ENCODE peak calls at places on chromosomes 5 and 9, in eight cellular contexts. One of them, this sample, is unnamed.

GRCh38 chr9:129458155-129458661 is 162.7 kb downstream of the C9orf50 start:
- DNase-seq in ACHN: no peak
- DNase-seq in right atrium auricular region: no peak
- DNase-seq in nephron progenitor cell: no peak
- DNase-seq in HS-27A: no peak
- DNase-seq in stimulated activated naive CD8-positive, alpha-beta T cell treated with anti-CD3 and anti-CD28 coated beads, Interleukin-15, Interleukin-2, amounts not matched to agents 100 U/mL and 50 U/mL, for 24 hours: peak
- DNase-seq in mesenchymal stem cell: peak
- DNase-seq in progenitor cell of endocrine pancreas: no peak
- DNase-seq in this sample: peak

GRCh38 chr5:169354263-169354662 is 53.3 kb upstream of the SLIT3 start:
- DNase-seq in ACHN: no peak
- DNase-seq in right atrium auricular region: no peak
- DNase-seq in nephron progenitor cell: no peak
- DNase-seq in HS-27A: no peak
- DNase-seq in stimulated activated naive CD8-positive, alpha-beta T cell treated with anti-CD3 and anti-CD28 coated beads, Interleukin-15, Interleukin-2, amounts not matched to agents 100 U/mL and 50 U/mL, for 24 hours: no peak
- DNase-seq in mesenchymal stem cell: peak
- DNase-seq in progenitor cell of endocrine pancreas: no peak
- DNase-seq in this sample: no peak

GRCh38 chr9:83956288-83957028 is 23.6 kb downstream of the HNRNPK start:
- DNase-seq in ACHN: peak
- DNase-seq in right atrium auricular region: peak
- DNase-seq in nephron progenitor cell: peak
- DNase-seq in HS-27A: no peak
- DNase-seq in stimulated activated naive CD8-positive, alpha-beta T cell treated with anti-CD3 and anti-CD28 coated beads, Interleukin-15, Interleukin-2, amounts not matched to agents 100 U/mL and 50 U/mL, for 24 hours: peak
- DNase-seq in mesenchymal stem cell: peak
- DNase-seq in progenitor cell of endocrine pancreas: peak
- DNase-seq in this sample: peak

GRCh38 chr5:159533197-159533596 is 202.9 kb upstream of the IL12B start:
- DNase-seq in ACHN: no peak
- DNase-seq in right atrium auricular region: no peak
- DNase-seq in nephron progenitor cell: no peak
- DNase-seq in HS-27A: no peak
- DNase-seq in stimulated activated naive CD8-positive, alpha-beta T cell treated with anti-CD3 and anti-CD28 coated beads, Interleukin-15, Interleukin-2, amounts not matched to agents 100 U/mL and 50 U/mL, for 24 hours: no peak
- DNase-seq in mesenchymal stem cell: peak
- DNase-seq in progenitor cell of endocrine pancreas: no peak
- DNase-seq in this sample: no peak

GRCh38 chr5:15993934-15994333 is 185.7 kb downstream of the MARCHF11 start:
- DNase-seq in ACHN: peak
- DNase-seq in right atrium auricular region: no peak
- DNase-seq in nephron progenitor cell: no peak
- DNase-seq in HS-27A: no peak
- DNase-seq in stimulated activated naive CD8-positive, alpha-beta T cell treated with anti-CD3 and anti-CD28 coated beads, Interleukin-15, Interleukin-2, amounts not matched to agents 100 U/mL and 50 U/mL, for 24 hours: no peak
- DNase-seq in mesenchymal stem cell: peak
- DNase-seq in progenitor cell of endocrine pancreas: no peak
- DNase-seq in this sample: no peak

GRCh38 chr5:31283326-31283725 is 89.8 kb downstream of the CDH6 start:
- DNase-seq in ACHN: no peak
- DNase-seq in right atrium auricular region: no peak
- DNase-seq in nephron progenitor cell: no peak
- DNase-seq in HS-27A: no peak
- DNase-seq in stimulated activated naive CD8-positive, alpha-beta T cell treated with anti-CD3 and anti-CD28 coated beads, Interleukin-15, Interleukin-2, amounts not matched to agents 100 U/mL and 50 U/mL, for 24 hours: no peak
- DNase-seq in mesenchymal stem cell: no peak
- DNase-seq in progenitor cell of endocrine pancreas: no peak
- DNase-seq in this sample: no peak

GRCh38 chr5:34545164-34545563 is 111.0 kb upstream of the RAI14 start:
- DNase-seq in ACHN: no peak
- DNase-seq in right atrium auricular region: no peak
- DNase-seq in nephron progenitor cell: no peak
- DNase-seq in HS-27A: no peak
- DNase-seq in stimulated activated naive CD8-positive, alpha-beta T cell treated with anti-CD3 and anti-CD28 coated beads, Interleukin-15, Interleukin-2, amounts not matched to agents 100 U/mL and 50 U/mL, for 24 hours: no peak
- DNase-seq in mesenchymal stem cell: no peak
- DNase-seq in progenitor cell of endocrine pancreas: no peak
- DNase-seq in this sample: no peak

GRCh38 chr5:102981957-102982635 is 137.8 kb downstream of the GIN1 start:
- DNase-seq in ACHN: no peak
- DNase-seq in right atrium auricular region: no peak
- DNase-seq in nephron progenitor cell: no peak
- DNase-seq in HS-27A: no peak
- DNase-seq in stimulated activated naive CD8-positive, alpha-beta T cell treated with anti-CD3 and anti-CD28 coated beads, Interleukin-15, Interleukin-2, amounts not matched to agents 100 U/mL and 50 U/mL, for 24 hours: no peak
- DNase-seq in mesenchymal stem cell: no peak
- DNase-seq in progenitor cell of endocrine pancreas: no peak
- DNase-seq in this sample: no peak

GRCh38 chr9:2340046-2340760 is 281.4 kb upstream of the VLDLR start:
- DNase-seq in ACHN: no peak
- DNase-seq in right atrium auricular region: no peak
- DNase-seq in nephron progenitor cell: no peak
- DNase-seq in HS-27A: no peak
- DNase-seq in stimulated activated naive CD8-positive, alpha-beta T cell treated with anti-CD3 and anti-CD28 coated beads, Interleukin-15, Interleukin-2, amounts not matched to agents 100 U/mL and 50 U/mL, for 24 hours: no peak
- DNase-seq in mesenchymal stem cell: no peak
- DNase-seq in progenitor cell of endocrine pancreas: no peak
- DNase-seq in this sample: no peak

GRCh38 chr5:6417657-6418056 is 31.0 kb upstream of the UBE2QL1 start:
- DNase-seq in ACHN: no peak
- DNase-seq in right atrium auricular region: no peak
- DNase-seq in nephron progenitor cell: no peak
- DNase-seq in HS-27A: no peak
- DNase-seq in stimulated activated naive CD8-positive, alpha-beta T cell treated with anti-CD3 and anti-CD28 coated beads, Interleukin-15, Interleukin-2, amounts not matched to agents 100 U/mL and 50 U/mL, for 24 hours: no peak
- DNase-seq in mesenchymal stem cell: no peak
- DNase-seq in progenitor cell of endocrine pancreas: no peak
- DNase-seq in this sample: no peak

GRCh38 chr9:133967024-133967741 is 24.9 kb downstream of the VAV2 start:
- DNase-seq in ACHN: no peak
- DNase-seq in right atrium auricular region: no peak
- DNase-seq in nephron progenitor cell: no peak
- DNase-seq in HS-27A: no peak
- DNase-seq in stimulated activated naive CD8-positive, alpha-beta T cell treated with anti-CD3 and anti-CD28 coated beads, Interleukin-15, Interleukin-2, amounts not matched to agents 100 U/mL and 50 U/mL, for 24 hours: no peak
- DNase-seq in mesenchymal stem cell: peak
- DNase-seq in progenitor cell of endocrine pancreas: no peak
- DNase-seq in this sample: no peak

GRCh38 chr9:33524431-33524947 is 438 bp downstream of the ANKRD18B start:
- DNase-seq in ACHN: no peak
- DNase-seq in right atrium auricular region: no peak
- DNase-seq in nephron progenitor cell: peak
- DNase-seq in HS-27A: no peak
- DNase-seq in stimulated activated naive CD8-positive, alpha-beta T cell treated with anti-CD3 and anti-CD28 coated beads, Interleukin-15, Interleukin-2, amounts not matched to agents 100 U/mL and 50 U/mL, for 24 hours: peak
- DNase-seq in mesenchymal stem cell: peak
- DNase-seq in progenitor cell of endocrine pancreas: no peak
- DNase-seq in this sample: peak

GRCh38 chr5:11619339-11620028 is 284.8 kb downstream of the CTNND2 start:
- DNase-seq in ACHN: peak
- DNase-seq in right atrium auricular region: no peak
- DNase-seq in nephron progenitor cell: no peak
- DNase-seq in HS-27A: no peak
- DNase-seq in stimulated activated naive CD8-positive, alpha-beta T cell treated with anti-CD3 and anti-CD28 coated beads, Interleukin-15, Interleukin-2, amounts not matched to agents 100 U/mL and 50 U/mL, for 24 hours: no peak
- DNase-seq in mesenchymal stem cell: no peak
- DNase-seq in progenitor cell of endocrine pancreas: no peak
- DNase-seq in this sample: no peak

GRCh38 chr9:90546200-90546599 is 96.4 kb downstream of the DIRAS2 start:
- DNase-seq in ACHN: peak
- DNase-seq in right atrium auricular region: no peak
- DNase-seq in nephron progenitor cell: no peak
- DNase-seq in HS-27A: no peak
- DNase-seq in stimulated activated naive CD8-positive, alpha-beta T cell treated with anti-CD3 and anti-CD28 coated beads, Interleukin-15, Interleukin-2, amounts not matched to agents 100 U/mL and 50 U/mL, for 24 hours: no peak
- DNase-seq in mesenchymal stem cell: peak
- DNase-seq in progenitor cell of endocrine pancreas: no peak
- DNase-seq in this sample: no peak

GRCh38 chr9:128087262-128087661 is 19.2 kb downstream of the SLC25A25 start:
- DNase-seq in ACHN: no peak
- DNase-seq in right atrium auricular region: no peak
- DNase-seq in nephron progenitor cell: no peak
- DNase-seq in HS-27A: no peak
- DNase-seq in stimulated activated naive CD8-positive, alpha-beta T cell treated with anti-CD3 and anti-CD28 coated beads, Interleukin-15, Interleukin-2, amounts not matched to agents 100 U/mL and 50 U/mL, for 24 hours: no peak
- DNase-seq in mesenchymal stem cell: no peak
- DNase-seq in progenitor cell of endocrine pancreas: no peak
- DNase-seq in this sample: no peak

GRCh38 chr9:72540348-72540873 is 19.0 kb downstream of the TMC1 start:
- DNase-seq in ACHN: no peak
- DNase-seq in right atrium auricular region: no peak
- DNase-seq in nephron progenitor cell: no peak
- DNase-seq in HS-27A: no peak
- DNase-seq in stimulated activated naive CD8-positive, alpha-beta T cell treated with anti-CD3 and anti-CD28 coated beads, Interleukin-15, Interleukin-2, amounts not matched to agents 100 U/mL and 50 U/mL, for 24 hours: no peak
- DNase-seq in mesenchymal stem cell: peak
- DNase-seq in progenitor cell of endocrine pancreas: no peak
- DNase-seq in this sample: no peak

GRCh38 chr9:112520069-112520468 is 33.4 kb downstream of the KIAA1958 start:
- DNase-seq in ACHN: no peak
- DNase-seq in right atrium auricular region: no peak
- DNase-seq in nephron progenitor cell: no peak
- DNase-seq in HS-27A: no peak
- DNase-seq in stimulated activated naive CD8-positive, alpha-beta T cell treated with anti-CD3 and anti-CD28 coated beads, Interleukin-15, Interleukin-2, amounts not matched to agents 100 U/mL and 50 U/mL, for 24 hours: no peak
- DNase-seq in mesenchymal stem cell: no peak
- DNase-seq in progenitor cell of endocrine pancreas: no peak
- DNase-seq in this sample: no peak

GRCh38 chr9:89278997-89279739 is 31.8 kb upstream of the CKS2 start:
- DNase-seq in ACHN: peak
- DNase-seq in right atrium auricular region: no peak
- DNase-seq in nephron progenitor cell: peak
- DNase-seq in HS-27A: peak
- DNase-seq in stimulated activated naive CD8-positive, alpha-beta T cell treated with anti-CD3 and anti-CD28 coated beads, Interleukin-15, Interleukin-2, amounts not matched to agents 100 U/mL and 50 U/mL, for 24 hours: peak
- DNase-seq in mesenchymal stem cell: peak
- DNase-seq in progenitor cell of endocrine pancreas: no peak
- DNase-seq in this sample: no peak

GRCh38 chr9:105466898-105467455 is 19.1 kb downstream of the FSD1L start:
- DNase-seq in ACHN: no peak
- DNase-seq in right atrium auricular region: no peak
- DNase-seq in nephron progenitor cell: no peak
- DNase-seq in HS-27A: no peak
- DNase-seq in stimulated activated naive CD8-positive, alpha-beta T cell treated with anti-CD3 and anti-CD28 coated beads, Interleukin-15, Interleukin-2, amounts not matched to agents 100 U/mL and 50 U/mL, for 24 hours: no peak
- DNase-seq in mesenchymal stem cell: peak
- DNase-seq in progenitor cell of endocrine pancreas: no peak
- DNase-seq in this sample: no peak

GRCh38 chr9:96686638-96687335 is 31.7 kb upstream of the PRXL2C start:
- DNase-seq in ACHN: no peak
- DNase-seq in right atrium auricular region: peak
- DNase-seq in nephron progenitor cell: peak
- DNase-seq in HS-27A: no peak
- DNase-seq in stimulated activated naive CD8-positive, alpha-beta T cell treated with anti-CD3 and anti-CD28 coated beads, Interleukin-15, Interleukin-2, amounts not matched to agents 100 U/mL and 50 U/mL, for 24 hours: peak
- DNase-seq in mesenchymal stem cell: peak
- DNase-seq in progenitor cell of endocrine pancreas: peak
- DNase-seq in this sample: peak

GRCh38 chr9:20564650-20565049 is 57.6 kb downstream of the MLLT3 start:
- DNase-seq in ACHN: no peak
- DNase-seq in right atrium auricular region: no peak
- DNase-seq in nephron progenitor cell: no peak
- DNase-seq in HS-27A: no peak
- DNase-seq in stimulated activated naive CD8-positive, alpha-beta T cell treated with anti-CD3 and anti-CD28 coated beads, Interleukin-15, Interleukin-2, amounts not matched to agents 100 U/mL and 50 U/mL, for 24 hours: no peak
- DNase-seq in mesenchymal stem cell: no peak
- DNase-seq in progenitor cell of endocrine pancreas: no peak
- DNase-seq in this sample: no peak

GRCh38 chr9:126491256-126491879 is 122.4 kb upstream of the LMX1B start:
- DNase-seq in ACHN: peak
- DNase-seq in right atrium auricular region: no peak
- DNase-seq in nephron progenitor cell: peak
- DNase-seq in HS-27A: no peak
- DNase-seq in stimulated activated naive CD8-positive, alpha-beta T cell treated with anti-CD3 and anti-CD28 coated beads, Interleukin-15, Interleukin-2, amounts not matched to agents 100 U/mL and 50 U/mL, for 24 hours: peak
- DNase-seq in mesenchymal stem cell: peak
- DNase-seq in progenitor cell of endocrine pancreas: no peak
- DNase-seq in this sample: peak

GRCh38 chr9:74281674-74282073 is 215.5 kb upstream of the RORB start:
- DNase-seq in ACHN: peak
- DNase-seq in right atrium auricular region: no peak
- DNase-seq in nephron progenitor cell: no peak
- DNase-seq in HS-27A: no peak
- DNase-seq in stimulated activated naive CD8-positive, alpha-beta T cell treated with anti-CD3 and anti-CD28 coated beads, Interleukin-15, Interleukin-2, amounts not matched to agents 100 U/mL and 50 U/mL, for 24 hours: no peak
- DNase-seq in mesenchymal stem cell: no peak
- DNase-seq in progenitor cell of endocrine pancreas: no peak
- DNase-seq in this sample: no peak

GRCh38 chr5:92998456-92998855 is 582.6 kb downstream of the NR2F1-AS1 start:
- DNase-seq in ACHN: no peak
- DNase-seq in right atrium auricular region: no peak
- DNase-seq in nephron progenitor cell: no peak
- DNase-seq in HS-27A: no peak
- DNase-seq in stimulated activated naive CD8-positive, alpha-beta T cell treated with anti-CD3 and anti-CD28 coated beads, Interleukin-15, Interleukin-2, amounts not matched to agents 100 U/mL and 50 U/mL, for 24 hours: no peak
- DNase-seq in mesenchymal stem cell: no peak
- DNase-seq in progenitor cell of endocrine pancreas: no peak
- DNase-seq in this sample: no peak

GRCh38 chr9:134319306-134320194 is 6.7 kb upstream of the RXRA start:
- DNase-seq in ACHN: no peak
- DNase-seq in right atrium auricular region: no peak
- DNase-seq in nephron progenitor cell: peak
- DNase-seq in HS-27A: no peak
- DNase-seq in stimulated activated naive CD8-positive, alpha-beta T cell treated with anti-CD3 and anti-CD28 coated beads, Interleukin-15, Interleukin-2, amounts not matched to agents 100 U/mL and 50 U/mL, for 24 hours: no peak
- DNase-seq in mesenchymal stem cell: no peak
- DNase-seq in progenitor cell of endocrine pancreas: no peak
- DNase-seq in this sample: no peak

GRCh38 chr5:128775537-128775936 is 189.8 kb upstream of the SLC27A6 start:
- DNase-seq in ACHN: no peak
- DNase-seq in right atrium auricular region: no peak
- DNase-seq in nephron progenitor cell: no peak
- DNase-seq in HS-27A: no peak
- DNase-seq in stimulated activated naive CD8-positive, alpha-beta T cell treated with anti-CD3 and anti-CD28 coated beads, Interleukin-15, Interleukin-2, amounts not matched to agents 100 U/mL and 50 U/mL, for 24 hours: no peak
- DNase-seq in mesenchymal stem cell: no peak
- DNase-seq in progenitor cell of endocrine pancreas: no peak
- DNase-seq in this sample: no peak

GRCh38 chr5:113435571-113435970 is 782 bp upstream of the TSSK1B start:
- DNase-seq in ACHN: no peak
- DNase-seq in right atrium auricular region: no peak
- DNase-seq in nephron progenitor cell: no peak
- DNase-seq in HS-27A: no peak
- DNase-seq in stimulated activated naive CD8-positive, alpha-beta T cell treated with anti-CD3 and anti-CD28 coated beads, Interleukin-15, Interleukin-2, amounts not matched to agents 100 U/mL and 50 U/mL, for 24 hours: no peak
- DNase-seq in mesenchymal stem cell: no peak
- DNase-seq in progenitor cell of endocrine pancreas: no peak
- DNase-seq in this sample: no peak

GRCh38 chr9:4508907-4509589 is 18.8 kb downstream of the SLC1A1 start:
- DNase-seq in ACHN: peak
- DNase-seq in right atrium auricular region: no peak
- DNase-seq in nephron progenitor cell: no peak
- DNase-seq in HS-27A: no peak
- DNase-seq in stimulated activated naive CD8-positive, alpha-beta T cell treated with anti-CD3 and anti-CD28 coated beads, Interleukin-15, Interleukin-2, amounts not matched to agents 100 U/mL and 50 U/mL, for 24 hours: no peak
- DNase-seq in mesenchymal stem cell: peak
- DNase-seq in progenitor cell of endocrine pancreas: no peak
- DNase-seq in this sample: no peak

GRCh38 chr5:88660326-88660946 is 222.5 kb downstream of the MEF2C start:
- DNase-seq in ACHN: peak
- DNase-seq in right atrium auricular region: no peak
- DNase-seq in nephron progenitor cell: no peak
- DNase-seq in HS-27A: peak
- DNase-seq in stimulated activated naive CD8-positive, alpha-beta T cell treated with anti-CD3 and anti-CD28 coated beads, Interleukin-15, Interleukin-2, amounts not matched to agents 100 U/mL and 50 U/mL, for 24 hours: peak
- DNase-seq in mesenchymal stem cell: peak
- DNase-seq in progenitor cell of endocrine pancreas: no peak
- DNase-seq in this sample: no peak

GRCh38 chr9:113583511-113584470 is 120.3 kb downstream of the RGS3 start:
- DNase-seq in ACHN: no peak
- DNase-seq in right atrium auricular region: no peak
- DNase-seq in nephron progenitor cell: no peak
- DNase-seq in HS-27A: no peak
- DNase-seq in stimulated activated naive CD8-positive, alpha-beta T cell treated with anti-CD3 and anti-CD28 coated beads, Interleukin-15, Interleukin-2, amounts not matched to agents 100 U/mL and 50 U/mL, for 24 hours: no peak
- DNase-seq in mesenchymal stem cell: no peak
- DNase-seq in progenitor cell of endocrine pancreas: no peak
- DNase-seq in this sample: no peak

GRCh38 chr5:41402845-41403244 is 107.6 kb downstream of the PLCXD3 start:
- DNase-seq in ACHN: no peak
- DNase-seq in right atrium auricular region: no peak
- DNase-seq in nephron progenitor cell: no peak
- DNase-seq in HS-27A: no peak
- DNase-seq in stimulated activated naive CD8-positive, alpha-beta T cell treated with anti-CD3 and anti-CD28 coated beads, Interleukin-15, Interleukin-2, amounts not matched to agents 100 U/mL and 50 U/mL, for 24 hours: no peak
- DNase-seq in mesenchymal stem cell: no peak
- DNase-seq in progenitor cell of endocrine pancreas: no peak
- DNase-seq in this sample: no peak

GRCh38 chr5:12217039-12217438 is 312.8 kb upstream of the CTNND2 start:
- DNase-seq in ACHN: no peak
- DNase-seq in right atrium auricular region: no peak
- DNase-seq in nephron progenitor cell: no peak
- DNase-seq in HS-27A: no peak
- DNase-seq in stimulated activated naive CD8-positive, alpha-beta T cell treated with anti-CD3 and anti-CD28 coated beads, Interleukin-15, Interleukin-2, amounts not matched to agents 100 U/mL and 50 U/mL, for 24 hours: no peak
- DNase-seq in mesenchymal stem cell: no peak
- DNase-seq in progenitor cell of endocrine pancreas: no peak
- DNase-seq in this sample: no peak

GRCh38 chr9:123568691-123569342 is 212.8 kb downstream of the CRB2 start:
- DNase-seq in ACHN: no peak
- DNase-seq in right atrium auricular region: no peak
- DNase-seq in nephron progenitor cell: no peak
- DNase-seq in HS-27A: no peak
- DNase-seq in stimulated activated naive CD8-positive, alpha-beta T cell treated with anti-CD3 and anti-CD28 coated beads, Interleukin-15, Interleukin-2, amounts not matched to agents 100 U/mL and 50 U/mL, for 24 hours: no peak
- DNase-seq in mesenchymal stem cell: no peak
- DNase-seq in progenitor cell of endocrine pancreas: no peak
- DNase-seq in this sample: no peak

GRCh38 chr9:95557142-95557541 is 40.4 kb upstream of the PTCH1 start:
- DNase-seq in ACHN: no peak
- DNase-seq in right atrium auricular region: no peak
- DNase-seq in nephron progenitor cell: no peak
- DNase-seq in HS-27A: no peak
- DNase-seq in stimulated activated naive CD8-positive, alpha-beta T cell treated with anti-CD3 and anti-CD28 coated beads, Interleukin-15, Interleukin-2, amounts not matched to agents 100 U/mL and 50 U/mL, for 24 hours: no peak
- DNase-seq in mesenchymal stem cell: no peak
- DNase-seq in progenitor cell of endocrine pancreas: no peak
- DNase-seq in this sample: no peak